ENCODE peak calls at places on chromosomes 13 and 19, in five cellular contexts. One of them, this sample, is unnamed.

GRCh38 chr19:41860419-41861097 is 503 bp downstream of the RPS19 start:
- DNase-seq in adrenal gland: peak
- DNase-seq in SK-N-SH: peak
- DNase-seq in epithelial cell of esophagus: no peak
- DNase-seq in AG10803: peak
- DNase-seq in this sample: peak

GRCh38 chr19:1045247-1045603 is 5.3 kb downstream of the ABCA7 start:
- DNase-seq in adrenal gland: no peak
- DNase-seq in epithelial cell of esophagus: peak
- DNase-seq in AG10803: no peak
- DNase-seq in SK-N-SH: peak
- DNase-seq in this sample: peak

GRCh38 chr19:7829561-7830271 is at the start of gene EVI5L:
- DNase-seq in SK-N-SH: peak
- DNase-seq in epithelial cell of esophagus: peak
- DNase-seq in AG10803: peak
- DNase-seq in adrenal gland: peak
- DNase-seq in this sample: peak

GRCh38 chr19:2235396-2236284 is 489 bp downstream of the PLEKHJ1 start:
- DNase-seq in SK-N-SH: peak
- DNase-seq in epithelial cell of esophagus: no peak
- DNase-seq in adrenal gland: peak
- DNase-seq in AG10803: no peak
- DNase-seq in this sample: no peak

GRCh38 chr13:109787135-109787954 is 962 bp upstream of the IRS2 start:
- DNase-seq in adrenal gland: peak
- DNase-seq in AG10803: peak
- DNase-seq in epithelial cell of esophagus: peak
- DNase-seq in SK-N-SH: peak
- DNase-seq in this sample: peak

GRCh38 chr13:54210397-54211050 is 1181.9 kb downstream of the OLFM4 start:
- DNase-seq in SK-N-SH: no peak
- DNase-seq in epithelial cell of esophagus: peak
- DNase-seq in AG10803: no peak
- DNase-seq in adrenal gland: no peak
- DNase-seq in this sample: no peak

GRCh38 chr13:86601351-86601750 is 802.1 kb upstream of the SLITRK6 start:
- DNase-seq in adrenal gland: no peak
- DNase-seq in SK-N-SH: no peak
- DNase-seq in AG10803: no peak
- DNase-seq in epithelial cell of esophagus: peak
- DNase-seq in this sample: no peak

GRCh38 chr19:42068756-42069571 is 1.0 kb downstream of the GRIK5 start:
- DNase-seq in AG10803: no peak
- DNase-seq in SK-N-SH: peak
- DNase-seq in epithelial cell of esophagus: no peak
- DNase-seq in adrenal gland: no peak
- DNase-seq in this sample: no peak

GRCh38 chr19:42478765-42479307 is 36.1 kb upstream of the CXCL17 start:
- DNase-seq in AG10803: no peak
- DNase-seq in SK-N-SH: no peak
- DNase-seq in epithelial cell of esophagus: no peak
- DNase-seq in adrenal gland: no peak
- DNase-seq in this sample: no peak

GRCh38 chr19:6270076-6270745 is 9.6 kb downstream of the MLLT1 start:
- DNase-seq in SK-N-SH: no peak
- DNase-seq in epithelial cell of esophagus: no peak
- DNase-seq in AG10803: no peak
- DNase-seq in adrenal gland: no peak
- DNase-seq in this sample: no peak

GRCh38 chr13:30572859-30573275 is 44.9 kb upstream of the USPL1 start:
- DNase-seq in epithelial cell of esophagus: peak
- DNase-seq in adrenal gland: peak
- DNase-seq in AG10803: peak
- DNase-seq in SK-N-SH: peak
- DNase-seq in this sample: peak

GRCh38 chr19:4977299-4978174 is 8.6 kb downstream of the KDM4B start:
- DNase-seq in AG10803: peak
- DNase-seq in SK-N-SH: peak
- DNase-seq in epithelial cell of esophagus: peak
- DNase-seq in adrenal gland: peak
- DNase-seq in this sample: peak

GRCh38 chr19:46901701-46902401 is 41.1 kb downstream of the ARHGAP35 start:
- DNase-seq in adrenal gland: no peak
- DNase-seq in epithelial cell of esophagus: no peak
- DNase-seq in SK-N-SH: no peak
- DNase-seq in AG10803: peak
- DNase-seq in this sample: no peak

GRCh38 chr13:80586356-80586755 is 245.4 kb upstream of the SPRY2 start:
- DNase-seq in SK-N-SH: no peak
- DNase-seq in AG10803: no peak
- DNase-seq in epithelial cell of esophagus: peak
- DNase-seq in adrenal gland: no peak
- DNase-seq in this sample: peak

GRCh38 chr13:45434556-45435371 is 16.6 kb upstream of the SLC25A30 start:
- DNase-seq in SK-N-SH: no peak
- DNase-seq in AG10803: no peak
- DNase-seq in epithelial cell of esophagus: no peak
- DNase-seq in adrenal gland: no peak
- DNase-seq in this sample: no peak

GRCh38 chr13:37686501-37686900 is 87.9 kb upstream of the POSTN start:
- DNase-seq in AG10803: no peak
- DNase-seq in adrenal gland: no peak
- DNase-seq in epithelial cell of esophagus: no peak
- DNase-seq in SK-N-SH: no peak
- DNase-seq in this sample: no peak

GRCh38 chr13:79427265-79427664 is 21.2 kb upstream of the RBM26 start:
- DNase-seq in epithelial cell of esophagus: no peak
- DNase-seq in adrenal gland: no peak
- DNase-seq in SK-N-SH: no peak
- DNase-seq in AG10803: no peak
- DNase-seq in this sample: no peak

GRCh38 chr13:49869514-49869913 is 66.6 kb downstream of the SPRYD7 start:
- DNase-seq in SK-N-SH: peak
- DNase-seq in AG10803: peak
- DNase-seq in epithelial cell of esophagus: no peak
- DNase-seq in adrenal gland: peak
- DNase-seq in this sample: peak

GRCh38 chr19:35000647-35001501 is 751 bp downstream of the GRAMD1A start:
- DNase-seq in AG10803: peak
- DNase-seq in SK-N-SH: peak
- DNase-seq in epithelial cell of esophagus: peak
- DNase-seq in adrenal gland: peak
- DNase-seq in this sample: peak

GRCh38 chr13:70391678-70392077 is 283.4 kb upstream of the KLHL1 start:
- DNase-seq in adrenal gland: no peak
- DNase-seq in epithelial cell of esophagus: no peak
- DNase-seq in AG10803: no peak
- DNase-seq in SK-N-SH: no peak
- DNase-seq in this sample: no peak

GRCh38 chr19:3770136-3771032 is 1.6 kb downstream of the RAX2 start:
- DNase-seq in AG10803: no peak
- DNase-seq in epithelial cell of esophagus: no peak
- DNase-seq in SK-N-SH: peak
- DNase-seq in adrenal gland: no peak
- DNase-seq in this sample: no peak

GRCh38 chr19:41323023-41323422 is 13.1 kb downstream of the CCDC97 start:
- DNase-seq in adrenal gland: peak
- DNase-seq in SK-N-SH: no peak
- DNase-seq in epithelial cell of esophagus: no peak
- DNase-seq in AG10803: peak
- DNase-seq in this sample: peak

DNA sequence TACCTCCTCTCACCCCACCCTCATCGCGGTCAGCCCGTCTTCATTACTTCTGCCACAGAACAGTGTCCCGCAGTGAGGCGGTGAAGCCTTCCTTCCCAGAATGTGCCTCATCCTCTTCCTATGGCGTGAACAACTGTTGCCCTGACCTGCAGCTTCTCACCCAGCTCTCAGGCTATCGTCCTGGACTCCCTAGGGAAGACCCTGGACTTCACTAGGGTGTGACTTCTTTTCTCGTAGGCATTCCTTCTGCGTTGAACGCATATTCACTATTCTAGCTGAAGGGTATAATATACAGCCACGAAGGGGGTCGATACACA is 982 bp downstream of the ZNF865 start:
- DNase-seq in SK-N-SH: no peak
- DNase-seq in epithelial cell of esophagus: no peak
- DNase-seq in adrenal gland: no peak
- DNase-seq in AG10803: no peak
- DNase-seq in this sample: no peak
- TF ChIP-seq CTCF in SK-N-SH: no peak
- TF ChIP-seq CTCF in epithelial cell of esophagus: no peak
- TF ChIP-seq CTCF in adrenal gland: no peak
- TF ChIP-seq CTCF in AG10803: no peak
- TF ChIP-seq CTCF in this sample: no peak

GRCh38 chr13:28819748-28820098 is 416 bp upstream of the MTUS2 start:
- DNase-seq in AG10803: peak
- DNase-seq in SK-N-SH: peak
- DNase-seq in epithelial cell of esophagus: peak
- DNase-seq in adrenal gland: peak
- DNase-seq in this sample: peak
- H3K4me3 ChIP-seq in AG10803: no peak
- H3K4me3 ChIP-seq in SK-N-SH: no peak
- H3K4me3 ChIP-seq in epithelial cell of esophagus: no peak
- H3K4me3 ChIP-seq in adrenal gland: no peak
- H3K4me3 ChIP-seq in this sample: no peak

DNA sequence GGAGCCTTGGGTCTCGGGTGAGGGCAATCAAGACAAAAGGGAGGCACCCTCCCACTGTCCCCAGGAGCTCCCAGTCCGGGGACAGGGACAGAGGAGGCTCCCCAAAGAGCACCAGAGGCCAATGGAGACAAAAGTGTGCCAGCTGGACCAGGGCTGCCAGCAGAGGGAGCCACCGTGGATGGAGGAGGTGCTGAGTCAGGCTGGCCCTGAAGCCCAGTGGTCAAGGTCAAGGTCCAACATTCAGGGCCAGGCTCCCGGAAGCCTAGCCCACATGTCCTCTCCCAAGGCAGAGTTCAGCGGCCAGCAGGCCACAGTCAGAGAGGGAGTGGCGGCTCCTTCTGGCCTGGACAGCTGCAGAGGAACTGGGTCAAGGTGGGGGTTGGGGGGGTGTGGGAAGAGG is 8.4 kb downstream of the COL5A3 start:
- DNase-seq in SK-N-SH: no peak
- DNase-seq in adrenal gland: peak
- DNase-seq in epithelial cell of esophagus: no peak
- DNase-seq in AG10803: peak
- DNase-seq in this sample: no peak
- TF ChIP-seq CTCF in SK-N-SH: peak
- TF ChIP-seq CTCF in adrenal gland: peak
- TF ChIP-seq CTCF in epithelial cell of esophagus: peak
- TF ChIP-seq CTCF in AG10803: peak
- TF ChIP-seq CTCF in this sample: peak

GRCh38 chr13:77339408-77339807 is 12.5 kb upstream of the MYCBP2 start:
- DNase-seq in SK-N-SH: no peak
- DNase-seq in adrenal gland: no peak
- DNase-seq in AG10803: no peak
- DNase-seq in epithelial cell of esophagus: no peak
- DNase-seq in this sample: no peak
- H3K4me3 ChIP-seq in SK-N-SH: no peak
- H3K4me3 ChIP-seq in adrenal gland: no peak
- H3K4me3 ChIP-seq in AG10803: no peak
- H3K4me3 ChIP-seq in epithelial cell of esophagus: no peak
- H3K4me3 ChIP-seq in this sample: no peak

DNA sequence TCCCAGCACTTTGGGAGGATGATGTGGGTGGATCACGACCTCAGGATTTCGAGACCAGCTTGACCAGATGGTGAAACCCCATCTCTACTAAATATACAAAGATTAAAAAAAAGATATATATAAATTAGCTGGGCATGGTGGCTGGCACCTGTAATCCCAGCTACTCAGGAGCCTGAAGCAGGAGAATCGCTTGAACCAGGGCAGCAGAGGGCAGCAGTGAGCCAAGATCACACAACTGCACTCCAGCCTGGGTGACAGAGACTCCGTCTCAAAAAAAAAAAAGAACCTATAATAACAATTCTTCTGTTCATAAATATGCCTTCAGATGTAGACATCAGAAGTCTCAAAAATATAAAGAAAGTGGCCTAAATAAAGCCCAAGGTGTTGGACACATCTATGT is 7.6 kb downstream of the ZNF737 start:
- DNase-seq in adrenal gland: peak
- DNase-seq in SK-N-SH: no peak
- DNase-seq in epithelial cell of esophagus: no peak
- DNase-seq in AG10803: no peak
- DNase-seq in this sample: no peak
- TF ChIP-seq CTCF in adrenal gland: peak
- TF ChIP-seq CTCF in SK-N-SH: no peak
- TF ChIP-seq CTCF in epithelial cell of esophagus: no peak
- TF ChIP-seq CTCF in AG10803: no peak
- TF ChIP-seq CTCF in this sample: no peak

GRCh38 chr13:99724633-99725517 is 223.6 kb downstream of the TM9SF2 start:
- DNase-seq in epithelial cell of esophagus: no peak
- DNase-seq in adrenal gland: no peak
- DNase-seq in AG10803: no peak
- DNase-seq in SK-N-SH: no peak
- DNase-seq in this sample: no peak

GRCh38 chr13:99721606-99722384 is 220.5 kb downstream of the TM9SF2 start:
- DNase-seq in epithelial cell of esophagus: no peak
- DNase-seq in SK-N-SH: no peak
- DNase-seq in AG10803: no peak
- DNase-seq in adrenal gland: no peak
- DNase-seq in this sample: no peak

GRCh38 chr13:99722931-99723330 is 221.7 kb downstream of the TM9SF2 start:
- DNase-seq in adrenal gland: no peak
- DNase-seq in AG10803: no peak
- DNase-seq in SK-N-SH: no peak
- DNase-seq in epithelial cell of esophagus: no peak
- DNase-seq in this sample: no peak

GRCh38 chr13:99723847-99724246 is 222.6 kb downstream of the TM9SF2 start:
- DNase-seq in SK-N-SH: no peak
- DNase-seq in adrenal gland: no peak
- DNase-seq in epithelial cell of esophagus: no peak
- DNase-seq in AG10803: no peak
- DNase-seq in this sample: no peak

DNA sequence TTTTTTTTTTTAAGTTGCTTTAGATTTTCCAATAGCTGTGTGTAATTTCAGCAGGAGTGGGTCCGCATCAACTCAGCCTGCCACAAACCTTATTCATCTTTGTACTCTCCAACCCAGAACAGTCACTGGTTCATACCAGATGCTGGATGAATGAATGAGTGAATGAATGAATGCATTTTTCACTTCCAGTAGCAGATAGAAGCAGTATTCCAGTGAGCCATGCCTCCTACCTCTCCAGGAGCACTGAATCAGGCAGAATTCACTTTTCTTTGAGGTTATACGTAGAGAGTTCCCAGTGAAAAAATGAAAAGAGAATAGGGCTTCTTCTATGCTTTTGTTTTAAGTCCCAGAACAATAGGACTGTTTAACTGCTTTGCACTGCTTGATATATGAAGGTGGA is 221.1 kb downstream of the TM9SF2 start:
- DNase-seq in AG10803: no peak
- DNase-seq in SK-N-SH: no peak
- DNase-seq in adrenal gland: no peak
- DNase-seq in epithelial cell of esophagus: no peak
- DNase-seq in this sample: no peak
- H3K4me3 ChIP-seq in AG10803: no peak
- H3K4me3 ChIP-seq in SK-N-SH: no peak
- H3K4me3 ChIP-seq in adrenal gland: no peak
- H3K4me3 ChIP-seq in epithelial cell of esophagus: no peak
- H3K4me3 ChIP-seq in this sample: no peak

This sample was measured in fibroblast of villous mesenchyme.